ENCODE peak calls at places on chromosomes 6 and 20, in four cellular contexts. One of them, this sample, is unnamed.

GRCh38 chr6:63245908-63246307 is 34.6 kb downstream of the FKBP1C start:
- DNase-seq in osteocyte: no peak
- DNase-seq in right lobe of liver: no peak
- DNase-seq in bronchial epithelial cell: no peak
- DNase-seq in this sample: peak; percentile 14

GRCh38 chr6:17574871-17575560 is 25.1 kb upstream of the FAM8A1 start:
- DNase-seq in osteocyte: no peak
- DNase-seq in right lobe of liver: no peak
- DNase-seq in bronchial epithelial cell: peak; percentile 88
- DNase-seq in this sample: peak; percentile 85

GRCh38 chr20:25259788-25260254 is 11.9 kb downstream of the PYGB start:
- DNase-seq in osteocyte: no peak
- DNase-seq in right lobe of liver: no peak
- DNase-seq in bronchial epithelial cell: no peak
- DNase-seq in this sample: no peak

GRCh38 chr6:113344969-113345368 is 512.2 kb upstream of the MARCKS start:
- DNase-seq in osteocyte: no peak
- DNase-seq in right lobe of liver: no peak
- DNase-seq in bronchial epithelial cell: no peak
- DNase-seq in this sample: no peak

GRCh38 chr6:118934461-118935330 is at the start of gene MCM9:
- DNase-seq in osteocyte: peak; percentile 91
- DNase-seq in right lobe of liver: peak; percentile 95
- DNase-seq in bronchial epithelial cell: peak; percentile 68
- DNase-seq in this sample: peak; percentile 85

GRCh38 chr6:110475255-110475654 is 1.2 kb downstream of the SLC22A16 start:
- DNase-seq in osteocyte: no peak
- DNase-seq in right lobe of liver: no peak
- DNase-seq in bronchial epithelial cell: no peak
- DNase-seq in this sample: no peak

GRCh38 chr20:24651973-24652340 is 182.5 kb downstream of the SYNDIG1 start:
- DNase-seq in osteocyte: no peak
- DNase-seq in right lobe of liver: no peak
- DNase-seq in bronchial epithelial cell: no peak
- DNase-seq in this sample: no peak

GRCh38 chr6:5866547-5867051 is 140.1 kb downstream of the NRN1 start:
- DNase-seq in osteocyte: no peak
- DNase-seq in right lobe of liver: no peak
- DNase-seq in bronchial epithelial cell: peak; percentile 83
- DNase-seq in this sample: peak; percentile 54

GRCh38 chr6:34970487-34970886 is 81.4 kb downstream of the ANKS1A start:
- DNase-seq in osteocyte: no peak
- DNase-seq in right lobe of liver: no peak
- DNase-seq in bronchial epithelial cell: peak; percentile 13
- DNase-seq in this sample: no peak

GRCh38 chr6:130182466-130182865 is 40.3 kb downstream of the SAMD3 start:
- DNase-seq in osteocyte: no peak
- DNase-seq in right lobe of liver: no peak
- DNase-seq in bronchial epithelial cell: no peak
- DNase-seq in this sample: no peak
- TF ChIP-seq CTCF in osteocyte: no peak
- TF ChIP-seq CTCF in right lobe of liver: no peak
- TF ChIP-seq CTCF in bronchial epithelial cell: no peak
- TF ChIP-seq CTCF in this sample: no peak

GRCh38 chr20:33668087-33668790 is 1.5 kb downstream of the ACTL10 start:
- DNase-seq in osteocyte: no peak
- DNase-seq in right lobe of liver: peak; percentile 81
- DNase-seq in bronchial epithelial cell: no peak
- DNase-seq in this sample: no peak
- TF ChIP-seq CTCF in osteocyte: peak; percentile 73
- TF ChIP-seq CTCF in right lobe of liver: peak; percentile 81
- TF ChIP-seq CTCF in bronchial epithelial cell: no peak
- TF ChIP-seq CTCF in this sample: no peak

GRCh38 chr20:59033616-59034165 is 1.6 kb upstream of the ATP5F1E start:
- DNase-seq in osteocyte: no peak
- DNase-seq in right lobe of liver: no peak
- DNase-seq in bronchial epithelial cell: no peak
- DNase-seq in this sample: no peak

GRCh38 chr20:59031326-59032022 is 661 bp downstream of the ATP5F1E start:
- DNase-seq in osteocyte: no peak
- DNase-seq in right lobe of liver: no peak
- DNase-seq in bronchial epithelial cell: no peak
- DNase-seq in this sample: no peak

GRCh38 chr20:59032023-59032712 is at the start of gene ATP5F1E:
- DNase-seq in osteocyte: peak; percentile 99
- DNase-seq in right lobe of liver: peak; percentile 97
- DNase-seq in bronchial epithelial cell: peak; percentile 79
- DNase-seq in this sample: peak; percentile 93

GRCh38 chr20:59033093-59033492 is 958 bp upstream of the ATP5F1E start:
- DNase-seq in osteocyte: no peak
- DNase-seq in right lobe of liver: no peak
- DNase-seq in bronchial epithelial cell: no peak
- DNase-seq in this sample: no peak

GRCh38 chr20:59032713-59033059 is 551 bp upstream of the ATP5F1E start:
- DNase-seq in osteocyte: no peak
- DNase-seq in right lobe of liver: no peak
- DNase-seq in bronchial epithelial cell: no peak
- DNase-seq in this sample: no peak
- TF ChIP-seq CTCF in osteocyte: peak; percentile 32
- TF ChIP-seq CTCF in right lobe of liver: no peak
- TF ChIP-seq CTCF in bronchial epithelial cell: peak; percentile 2
- TF ChIP-seq CTCF in this sample: no peak

DNA sequence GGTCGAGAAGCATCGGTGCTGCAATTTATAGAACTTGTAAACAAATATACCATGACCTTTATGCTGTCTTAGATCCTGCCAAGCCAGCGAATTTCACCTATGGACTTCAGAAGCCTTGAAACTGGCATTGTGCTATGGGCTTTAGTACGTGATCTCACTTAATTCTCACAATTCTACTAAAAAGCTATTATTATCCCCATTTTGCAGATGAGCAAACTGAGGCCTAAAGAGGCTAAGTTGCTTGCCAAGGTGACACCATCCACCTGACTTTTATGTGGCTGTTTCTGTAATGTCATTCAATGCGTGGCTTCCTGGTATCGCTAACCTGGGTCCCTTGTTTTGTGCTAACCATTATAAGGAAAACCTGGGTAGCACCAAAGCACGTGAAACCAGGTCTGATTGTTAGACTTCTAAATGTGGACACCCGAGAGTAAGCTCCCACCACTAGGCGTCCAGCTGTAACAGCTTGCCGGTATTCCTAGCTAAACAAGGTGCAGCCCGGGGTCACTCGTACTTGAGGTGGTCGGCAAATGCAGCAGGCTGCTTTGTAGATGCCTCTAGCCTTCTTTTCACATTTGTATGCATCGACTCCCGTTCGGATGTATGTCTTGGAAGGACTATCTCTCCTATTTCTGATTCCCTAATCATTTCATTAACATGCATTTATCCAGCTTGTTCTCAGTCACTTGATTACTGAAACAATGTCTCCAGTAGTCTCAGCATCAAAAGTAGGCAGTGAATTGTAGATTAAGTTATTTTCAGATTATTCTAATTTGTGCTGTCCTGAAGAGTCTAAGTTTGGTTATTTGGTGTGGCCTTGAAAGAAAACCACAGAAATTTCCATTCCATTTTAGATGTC is 1.1 kb downstream of the SYNJ2 start:
- DNase-seq in osteocyte: no peak
- DNase-seq in right lobe of liver: no peak
- DNase-seq in bronchial epithelial cell: no peak
- DNase-seq in this sample: peak; percentile 20
- TF ChIP-seq CTCF in osteocyte: peak; percentile 62
- TF ChIP-seq CTCF in right lobe of liver: peak; percentile 10
- TF ChIP-seq CTCF in bronchial epithelial cell: no peak
- TF ChIP-seq CTCF in this sample: peak; percentile 15